ENCODE peak calls at places on chromosomes 2 and 18, in four cellular contexts. G is thoracic aorta, Y is right atrium auricular region, Z is endothelial cell. C is an unnamed sample.

GRCh38 chr2:64698068-64698645 is 44.4 kb upstream of the SERTAD2 start:
- DNase-seq in G (no peak), Y (no peak), Z (no peak), C (no peak)

GRCh38 chr2:180979086-180979934 is 1.1 kb upstream of the UBE2E3 start:
- DNase-seq in G (no peak), Y (no peak), Z (no peak), C (no peak)

GRCh38 chr18:53941601-53942335 is 282.7 kb downstream of the MBD2 start:
- DNase-seq in G (no peak), Y (no peak), Z (no peak), C (no peak)

GRCh38 chr2:48699377-48699951 is 56.1 kb downstream of the LHCGR start:
- DNase-seq in G (no peak), Y (no peak), Z (no peak), C (no peak)

GRCh38 chr18:8413751-8414150 is 195.5 kb upstream of the RAB12 start:
- DNase-seq in G (no peak), Y (no peak), Z (no peak), C (no peak)

GRCh38 chr2:65199891-65200290 is 27.7 kb upstream of the ACTR2 start:
- DNase-seq in G (no peak), Y (no peak), Z (no peak), C (no peak)

GRCh38 chr18:79586436-79587297 is 92.9 kb upstream of the CTDP1 start:
- DNase-seq in G (no peak), Y (no peak), Z (no peak), C (peak; percentile 38)

GRCh38 chr2:49619804-49620203 is 465.5 kb upstream of the FSHR start:
- DNase-seq in G (no peak), Y (no peak), Z (peak; percentile 9), C (no peak)

GRCh38 chr2:209162129-209162528 is 261.7 kb upstream of the MAP2 start:
- DNase-seq in G (no peak), Y (no peak), Z (no peak), C (no peak)

GRCh38 chr2:238418999-238419546 is 7.7 kb upstream of the ASB1 start:
- DNase-seq in G (no peak), Y (no peak), Z (no peak), C (no peak)

DNA sequence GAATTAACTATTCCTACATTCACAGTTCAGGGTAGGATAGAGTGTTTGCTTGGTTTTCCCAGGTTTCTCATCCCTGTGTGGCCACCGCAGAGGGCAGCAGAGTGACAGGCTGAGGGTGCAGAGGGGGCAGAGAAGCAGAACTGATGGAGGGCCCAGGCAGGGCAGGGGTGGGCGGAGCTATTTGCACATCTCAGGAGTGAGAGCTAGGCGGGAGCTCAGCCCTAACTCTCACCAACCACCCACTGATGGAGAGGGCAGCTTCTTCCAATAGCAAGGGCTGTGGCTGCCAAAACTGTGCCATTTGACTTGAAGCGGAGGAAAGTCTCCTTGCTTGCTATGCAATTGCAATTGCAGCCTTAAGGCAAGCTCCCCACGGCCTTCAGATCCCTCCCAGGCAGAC is 12.0 kb upstream of the DARS1 start:
- DNase-seq in G (no peak), Y (no peak), Z (peak; percentile 53), C (peak; percentile 68)
- TF ChIP-seq CTCF in G (no peak), Y (no peak), Z (no peak), C (peak; percentile 72)

DNA sequence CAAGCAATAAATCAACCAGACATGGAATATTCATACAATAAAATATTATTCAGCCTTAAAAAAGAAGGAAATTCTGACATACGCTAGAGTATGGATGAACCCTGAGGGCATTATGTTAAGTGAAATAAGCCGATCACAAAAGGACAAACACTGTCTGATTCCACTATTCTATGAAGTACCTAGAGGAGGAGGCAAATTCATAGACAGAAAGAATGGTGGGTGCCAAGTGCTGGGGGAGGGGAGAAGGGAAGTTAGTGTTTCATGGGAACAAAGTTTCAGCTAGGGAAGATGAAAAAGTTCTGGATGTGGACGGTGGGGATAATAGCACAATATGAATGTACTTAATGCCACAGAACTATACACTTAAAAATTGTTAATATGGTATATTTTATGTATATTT is 19.8 kb downstream of the SMAD7 start:
- DNase-seq in G (no peak), Y (no peak), Z (no peak), C (no peak)
- TF ChIP-seq CTCF in G (no peak), Y (no peak), Z (no peak), C (no peak)

DNA sequence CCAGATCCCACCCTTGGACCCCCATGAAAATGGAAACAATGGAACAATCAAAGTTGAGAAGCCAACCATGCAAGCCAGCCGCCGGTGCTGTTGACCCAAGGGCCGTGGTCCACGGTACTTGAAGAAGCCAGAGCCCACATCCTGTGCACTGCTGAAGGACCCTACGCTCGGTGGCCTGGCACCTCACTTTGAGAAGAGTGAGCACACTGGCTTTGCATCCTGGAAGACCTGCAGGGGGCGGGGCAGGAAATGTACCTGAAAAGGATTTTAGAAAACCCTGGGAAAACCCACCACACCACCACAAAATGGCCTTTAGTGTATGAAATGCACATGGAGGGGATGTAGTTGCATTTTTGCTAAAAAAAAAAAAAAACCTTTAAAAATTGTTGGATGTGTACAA is 26.5 kb upstream of the TXNDC2 start:
- DNase-seq in G (no peak), Y (peak; percentile 48), Z (no peak), C (no peak)
- TF ChIP-seq CTCF in G (no peak), Y (no peak), Z (no peak), C (no peak)

GRCh38 chr2:171878481-171878993 is 15.5 kb downstream of the SLC25A12 start:
- DNase-seq in G (no peak), Y (peak; percentile 66), Z (no peak), C (no peak)
- TF ChIP-seq CTCF in G (no peak), Y (no peak), Z (no peak), C (no peak)

GRCh38 chr2:170461875-170462274 is 253.3 kb upstream of the SP5 start:
- DNase-seq in G (no peak), Y (no peak), Z (no peak), C (no peak)
- TF ChIP-seq CTCF in G (no peak), Y (no peak), Z (no peak), C (no peak)

DNA sequence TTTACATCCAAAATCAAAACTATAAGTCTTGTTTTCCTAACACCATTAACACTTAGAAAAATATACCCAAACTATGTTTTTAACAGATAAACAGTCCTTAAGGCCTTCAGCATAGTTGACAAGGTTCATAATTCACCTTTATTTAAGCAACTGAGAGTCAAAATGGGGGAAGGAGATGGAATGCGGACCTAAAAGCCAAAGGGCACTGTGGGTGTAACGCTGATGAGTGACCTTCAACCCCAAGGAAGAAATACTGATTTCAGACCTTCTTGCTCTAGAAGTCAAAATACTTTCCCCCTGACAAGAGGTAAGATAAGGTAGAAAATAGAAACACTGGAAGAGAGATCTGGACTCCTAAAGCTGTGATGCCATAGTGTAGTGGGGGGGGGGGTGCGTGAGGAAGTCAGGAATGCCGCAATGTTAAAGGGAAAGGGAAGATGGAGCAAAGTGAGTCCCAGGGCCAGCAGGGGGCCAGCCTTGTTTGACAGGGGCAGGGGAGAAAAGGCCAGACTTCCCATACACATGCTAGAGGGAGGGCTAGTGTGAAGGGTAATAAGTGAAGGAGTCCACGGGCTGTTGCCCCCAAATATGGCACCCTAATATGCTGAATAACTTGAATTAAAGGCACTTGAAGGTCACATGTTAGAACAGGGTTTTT is 31.4 kb downstream of the CCDC93 start:
- DNase-seq in G (no peak), Y (no peak), Z (no peak), C (no peak)
- TF ChIP-seq CTCF in G (no peak), Y (no peak), Z (no peak), C (no peak)

DNA sequence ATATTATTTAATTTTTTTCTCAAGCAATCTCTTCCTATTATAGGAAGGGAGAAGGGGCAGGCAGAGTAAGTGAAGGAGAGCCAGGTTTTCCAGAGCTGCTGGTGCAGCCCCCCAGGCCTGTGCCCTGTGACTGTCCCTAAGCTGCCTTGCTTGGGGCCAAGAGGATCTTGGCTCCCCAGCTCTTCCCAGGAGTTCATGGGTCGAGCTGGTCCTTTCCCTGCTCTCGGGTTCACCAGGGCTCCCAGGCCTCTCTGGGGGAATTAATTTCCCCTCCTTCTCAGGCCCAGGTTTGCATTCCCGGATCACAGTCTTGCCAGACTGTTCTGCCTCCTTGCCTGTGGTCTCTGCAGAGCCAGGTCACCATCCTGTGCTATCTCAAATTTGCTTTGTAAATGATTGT is 12.7 kb upstream of the TMEM131 start:
- DNase-seq in G (no peak), Y (no peak), Z (no peak), C (no peak)
- TF ChIP-seq CTCF in G (no peak), Y (no peak), Z (no peak), C (no peak)

DNA sequence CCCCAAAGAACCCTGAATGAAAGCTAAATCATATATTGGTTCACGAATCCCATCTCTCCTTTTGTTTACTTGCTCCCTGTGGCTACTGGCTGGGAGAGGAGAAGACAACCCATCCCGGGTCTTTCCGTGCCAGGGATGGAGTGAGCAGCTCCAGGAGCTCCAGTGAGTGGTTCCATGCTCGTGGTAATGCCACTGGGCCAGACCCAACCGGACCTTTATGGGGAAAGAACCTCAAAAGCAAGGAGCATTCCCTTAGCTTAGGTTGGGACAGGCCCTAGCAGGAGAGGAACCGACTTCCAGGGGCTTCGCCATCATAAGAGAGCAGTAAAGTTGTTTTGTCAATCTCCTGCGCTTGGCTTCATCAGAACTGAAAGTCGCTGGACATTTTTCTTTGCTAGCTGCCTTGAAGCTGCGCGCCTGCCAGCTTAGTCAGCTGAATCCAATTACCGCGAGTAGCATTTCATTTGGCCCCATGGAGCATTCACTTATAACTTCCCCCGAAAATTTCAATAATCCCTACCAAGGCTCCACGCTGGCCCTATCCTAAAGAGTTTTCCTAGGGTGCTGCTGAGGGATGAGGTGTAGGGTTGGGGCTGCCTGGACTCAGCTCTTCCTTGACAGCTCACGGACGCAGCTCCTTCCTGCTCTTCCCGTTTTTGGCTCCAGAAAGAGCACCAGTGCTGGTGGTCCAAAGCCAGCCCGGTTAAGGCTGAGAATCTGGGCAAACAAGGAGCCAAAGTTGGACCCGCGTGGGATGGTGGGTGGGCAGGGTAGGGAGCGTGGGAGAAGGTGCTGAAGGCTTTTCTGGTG is 4.9 kb downstream of the HOXD3 start:
- DNase-seq in G (no peak), Y (no peak), Z (no peak), C (no peak)
- TF ChIP-seq CTCF in G (no peak), Y (no peak), Z (no peak), C (no peak)

DNA sequence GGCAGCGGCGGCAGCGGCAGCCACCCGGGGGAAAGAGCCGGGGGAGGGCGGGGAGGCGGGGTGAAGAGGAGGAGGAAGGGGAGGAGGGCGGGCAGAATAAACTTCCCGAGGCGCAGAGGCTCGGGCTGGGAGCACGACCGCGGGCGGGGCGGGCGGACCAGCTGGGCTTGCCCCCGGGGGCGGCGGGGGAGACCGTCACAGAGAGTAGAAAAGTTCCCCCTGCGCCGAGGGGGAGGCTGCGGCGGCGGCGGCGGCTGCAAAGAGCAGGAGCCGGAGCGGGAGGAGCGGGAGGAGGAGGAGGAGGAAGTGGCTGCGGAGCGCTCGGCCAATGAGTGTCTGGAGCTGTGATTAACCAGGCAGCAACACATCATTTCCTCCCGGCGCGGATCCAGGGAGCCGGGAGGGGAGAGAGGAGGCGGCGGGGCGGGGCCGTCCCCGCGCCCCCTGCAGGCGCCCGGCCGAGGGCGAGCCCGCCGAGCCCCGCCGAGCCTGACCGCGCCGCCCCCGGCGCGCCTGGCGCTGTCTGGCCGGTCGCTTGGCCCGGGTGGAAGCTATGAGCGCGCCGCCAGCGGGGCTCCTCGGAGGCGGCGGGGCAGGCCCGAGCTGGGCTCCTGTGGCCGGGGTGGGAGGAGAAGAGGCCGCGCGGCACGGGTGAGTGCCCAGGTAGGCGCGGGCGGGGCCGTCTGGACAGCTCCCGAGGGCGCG is at the start of gene ACVR1:
- DNase-seq in G (peak; percentile 91), Y (peak; percentile 96), Z (peak; percentile 87), C (peak; percentile 91)
- TF ChIP-seq CTCF in G (no peak), Y (peak; percentile 32), Z (peak; percentile 18), C (peak; percentile 4)